ENCODE peak calls at places on chromosome 4, in five cellular contexts. One of them, this sample, is unnamed.

GRCh38 chr4:178664636-178665035 is 1222.4 kb upstream of the AGA start:
- DNase-seq in A549: no peak
- DNase-seq in heart left ventricle: no peak
- DNase-seq in AG10803: no peak
- DNase-seq in neural progenitor cell: no peak
- DNase-seq in this sample: no peak

GRCh38 chr4:16217300-16218051 is 8.8 kb downstream of the TAPT1 start:
- DNase-seq in AG10803: no peak
- DNase-seq in heart left ventricle: no peak
- DNase-seq in neural progenitor cell: no peak
- DNase-seq in A549: no peak
- DNase-seq in this sample: no peak

GRCh38 chr4:7778524-7779193 is 161.0 kb downstream of the AFAP1 start:
- DNase-seq in heart left ventricle: peak
- DNase-seq in A549: no peak
- DNase-seq in AG10803: no peak
- DNase-seq in neural progenitor cell: no peak
- DNase-seq in this sample: no peak

GRCh38 chr4:48752256-48752655 is 27.8 kb downstream of the FRYL start:
- DNase-seq in A549: no peak
- DNase-seq in heart left ventricle: no peak
- DNase-seq in AG10803: no peak
- DNase-seq in neural progenitor cell: no peak
- DNase-seq in this sample: no peak

GRCh38 chr4:78065514-78066192 is 8.5 kb downstream of the FRAS1 start:
- DNase-seq in heart left ventricle: no peak
- DNase-seq in AG10803: no peak
- DNase-seq in neural progenitor cell: no peak
- DNase-seq in A549: no peak
- DNase-seq in this sample: no peak

GRCh38 chr4:46016306-46016705 is 107.5 kb downstream of the GABRG1 start:
- DNase-seq in neural progenitor cell: peak
- DNase-seq in heart left ventricle: no peak
- DNase-seq in AG10803: no peak
- DNase-seq in A549: no peak
- DNase-seq in this sample: no peak

GRCh38 chr4:17111436-17111835 is 213.0 kb upstream of the LDB2 start:
- DNase-seq in neural progenitor cell: no peak
- DNase-seq in heart left ventricle: no peak
- DNase-seq in A549: no peak
- DNase-seq in AG10803: peak
- DNase-seq in this sample: no peak

GRCh38 chr4:2858451-2859217 is 15.0 kb downstream of the ADD1 start:
- DNase-seq in heart left ventricle: peak
- DNase-seq in AG10803: peak
- DNase-seq in neural progenitor cell: no peak
- DNase-seq in A549: no peak
- DNase-seq in this sample: peak

GRCh38 chr4:162115323-162115722 is 48.5 kb downstream of the FSTL5 start:
- DNase-seq in A549: no peak
- DNase-seq in AG10803: no peak
- DNase-seq in neural progenitor cell: no peak
- DNase-seq in heart left ventricle: no peak
- DNase-seq in this sample: no peak

GRCh38 chr4:144338148-144338547 is 197.6 kb upstream of the GYPA start:
- DNase-seq in A549: no peak
- DNase-seq in AG10803: no peak
- DNase-seq in neural progenitor cell: no peak
- DNase-seq in heart left ventricle: no peak
- DNase-seq in this sample: peak

GRCh38 chr4:36255575-36255974 is 11.3 kb upstream of the ARAP2 start:
- DNase-seq in neural progenitor cell: no peak
- DNase-seq in AG10803: no peak
- DNase-seq in heart left ventricle: no peak
- DNase-seq in A549: no peak
- DNase-seq in this sample: no peak

DNA sequence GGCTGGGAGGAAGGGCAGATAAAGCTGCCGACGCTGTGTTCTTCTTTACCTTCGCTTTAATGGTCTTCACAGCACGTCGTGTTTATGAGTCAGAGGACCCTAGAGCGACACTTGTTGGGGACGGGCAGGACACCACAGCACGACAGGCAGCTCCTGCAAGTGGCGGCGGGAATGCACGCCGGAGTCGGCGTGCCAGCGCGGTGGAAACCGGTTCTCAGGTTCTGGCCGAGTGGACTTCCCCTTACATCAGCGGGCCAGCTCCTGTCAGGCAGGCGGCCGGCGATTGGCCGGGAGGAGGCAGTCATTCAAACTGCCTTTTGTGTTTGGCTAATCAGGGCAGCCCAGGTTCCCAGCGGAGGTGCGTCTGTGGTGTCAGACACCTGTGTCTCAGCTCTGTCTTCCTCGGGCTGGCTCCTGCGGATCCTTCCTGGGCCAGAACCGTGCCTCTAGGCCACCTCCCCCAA is 150.9 kb downstream of the SHROOM3 start:
- DNase-seq in AG10803: no peak
- DNase-seq in heart left ventricle: peak
- DNase-seq in A549: peak
- DNase-seq in neural progenitor cell: peak
- DNase-seq in this sample: peak
- TF ChIP-seq CTCF in AG10803: peak
- TF ChIP-seq CTCF in heart left ventricle: peak
- TF ChIP-seq CTCF in A549: no peak
- TF ChIP-seq CTCF in neural progenitor cell: peak
- TF ChIP-seq CTCF in this sample: no peak

DNA sequence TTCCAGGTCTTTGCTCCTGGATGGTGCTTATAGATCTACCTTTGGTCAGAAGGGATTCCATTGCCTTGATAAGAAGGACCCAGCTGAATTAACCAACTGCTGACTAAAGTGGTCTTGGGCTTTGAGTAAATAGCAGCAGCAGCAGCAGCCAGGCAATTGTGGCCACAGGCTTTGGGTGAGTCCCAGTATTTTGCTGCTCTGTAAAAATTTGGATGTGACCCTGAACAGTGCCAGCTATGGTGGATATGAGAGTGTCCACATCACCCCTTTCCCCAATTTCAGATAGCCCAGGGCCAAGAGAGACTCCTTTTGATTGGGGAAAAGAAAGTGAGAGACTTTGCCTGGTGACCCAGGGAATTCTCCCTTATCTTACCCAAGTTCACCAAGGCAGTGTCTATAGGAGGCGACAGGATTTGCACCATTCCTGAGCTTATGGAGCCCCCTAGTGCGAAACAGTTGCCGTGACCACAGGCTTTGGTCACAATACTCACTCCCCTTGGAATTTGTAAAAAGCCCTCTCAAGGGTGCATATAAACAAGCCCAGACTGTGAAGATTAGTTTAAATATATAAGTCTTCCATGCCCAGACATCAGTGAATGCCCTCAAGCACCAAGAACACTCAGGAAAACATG is 518.0 kb downstream of the TMA16 start:
- DNase-seq in heart left ventricle: no peak
- DNase-seq in AG10803: no peak
- DNase-seq in A549: no peak
- DNase-seq in neural progenitor cell: peak
- DNase-seq in this sample: peak
- H3K4me3 ChIP-seq in heart left ventricle: no peak
- H3K4me3 ChIP-seq in AG10803: no peak
- H3K4me3 ChIP-seq in A549: no peak
- H3K4me3 ChIP-seq in neural progenitor cell: no peak
- H3K4me3 ChIP-seq in this sample: no peak

GRCh38 chr4:88597970-88598369 is 5.7 kb downstream of the HERC3 start:
- DNase-seq in AG10803: no peak
- DNase-seq in neural progenitor cell: peak
- DNase-seq in heart left ventricle: no peak
- DNase-seq in A549: no peak
- DNase-seq in this sample: no peak

GRCh38 chr4:88587285-88587684 is 5.0 kb upstream of the HERC3 start:
- DNase-seq in A549: no peak
- DNase-seq in AG10803: no peak
- DNase-seq in heart left ventricle: no peak
- DNase-seq in neural progenitor cell: no peak
- DNase-seq in this sample: no peak

GRCh38 chr4:88592600-88593448 is 544 bp downstream of the HERC3 start:
- DNase-seq in heart left ventricle: peak
- DNase-seq in AG10803: peak
- DNase-seq in A549: peak
- DNase-seq in neural progenitor cell: peak
- DNase-seq in this sample: peak

GRCh38 chr4:88591787-88592599 is at the start of gene HERC3:
- DNase-seq in heart left ventricle: peak
- DNase-seq in AG10803: peak
- DNase-seq in neural progenitor cell: peak
- DNase-seq in A549: peak
- DNase-seq in this sample: peak
- TF ChIP-seq CTCF in heart left ventricle: no peak
- TF ChIP-seq CTCF in AG10803: peak
- TF ChIP-seq CTCF in neural progenitor cell: peak
- TF ChIP-seq CTCF in A549: no peak
- TF ChIP-seq CTCF in this sample: no peak

GRCh38 chr4:1021386-1022050 is 10.1 kb downstream of the FGFRL1 start:
- DNase-seq in A549: no peak
- DNase-seq in neural progenitor cell: no peak
- DNase-seq in AG10803: no peak
- DNase-seq in heart left ventricle: no peak
- DNase-seq in this sample: no peak
- H3K4me3 ChIP-seq in A549: no peak
- H3K4me3 ChIP-seq in neural progenitor cell: no peak
- H3K4me3 ChIP-seq in AG10803: no peak
- H3K4me3 ChIP-seq in heart left ventricle: no peak
- H3K4me3 ChIP-seq in this sample: no peak

GRCh38 chr4:189828298-189828697 is 112.4 kb upstream of the FRG1 start:
- DNase-seq in neural progenitor cell: no peak
- DNase-seq in A549: no peak
- DNase-seq in heart left ventricle: no peak
- DNase-seq in AG10803: no peak
- DNase-seq in this sample: no peak

GRCh38 chr4:189837462-189837861 is 103.2 kb upstream of the FRG1 start:
- DNase-seq in AG10803: no peak
- DNase-seq in heart left ventricle: no peak
- DNase-seq in neural progenitor cell: no peak
- DNase-seq in A549: no peak
- DNase-seq in this sample: no peak

GRCh38 chr4:189835505-189835904 is 105.2 kb upstream of the FRG1 start:
- DNase-seq in AG10803: no peak
- DNase-seq in heart left ventricle: no peak
- DNase-seq in A549: no peak
- DNase-seq in neural progenitor cell: no peak
- DNase-seq in this sample: no peak

GRCh38 chr4:189834586-189834985 is 106.1 kb upstream of the FRG1 start:
- DNase-seq in A549: no peak
- DNase-seq in AG10803: no peak
- DNase-seq in neural progenitor cell: no peak
- DNase-seq in heart left ventricle: peak
- DNase-seq in this sample: no peak

GRCh38 chr4:189832528-189832927 is 108.1 kb upstream of the FRG1 start:
- DNase-seq in A549: no peak
- DNase-seq in AG10803: no peak
- DNase-seq in heart left ventricle: no peak
- DNase-seq in neural progenitor cell: no peak
- DNase-seq in this sample: no peak
- TF ChIP-seq CTCF in A549: no peak
- TF ChIP-seq CTCF in AG10803: no peak
- TF ChIP-seq CTCF in heart left ventricle: no peak
- TF ChIP-seq CTCF in neural progenitor cell: no peak
- TF ChIP-seq CTCF in this sample: no peak

GRCh38 chr4:38672247-38673071 is 8.5 kb downstream of the KLF3 start:
- DNase-seq in AG10803: no peak
- DNase-seq in heart left ventricle: peak
- DNase-seq in neural progenitor cell: peak
- DNase-seq in A549: no peak
- DNase-seq in this sample: no peak
- H3K4me3 ChIP-seq in AG10803: peak
- H3K4me3 ChIP-seq in heart left ventricle: peak
- H3K4me3 ChIP-seq in neural progenitor cell: peak
- H3K4me3 ChIP-seq in A549: peak
- H3K4me3 ChIP-seq in this sample: no peak

GRCh38 chr4:118264096-118264495 is 88.7 kb downstream of the PRSS12 start:
- DNase-seq in heart left ventricle: no peak
- DNase-seq in AG10803: no peak
- DNase-seq in A549: no peak
- DNase-seq in neural progenitor cell: no peak
- DNase-seq in this sample: no peak
- TF ChIP-seq CTCF in heart left ventricle: no peak
- TF ChIP-seq CTCF in AG10803: no peak
- TF ChIP-seq CTCF in A549: no peak
- TF ChIP-seq CTCF in neural progenitor cell: no peak
- TF ChIP-seq CTCF in this sample: no peak

GRCh38 chr4:40192286-40193017 is 4.4 kb upstream of the RHOH start:
- DNase-seq in A549: no peak
- DNase-seq in neural progenitor cell: no peak
- DNase-seq in AG10803: no peak
- DNase-seq in heart left ventricle: no peak
- DNase-seq in this sample: no peak
- H3K4me3 ChIP-seq in A549: no peak
- H3K4me3 ChIP-seq in neural progenitor cell: no peak
- H3K4me3 ChIP-seq in AG10803: no peak
- H3K4me3 ChIP-seq in heart left ventricle: no peak
- H3K4me3 ChIP-seq in this sample: no peak

GRCh38 chr4:23775694-23776093 is 114.2 kb downstream of the PPARGC1A start:
- DNase-seq in A549: no peak
- DNase-seq in AG10803: no peak
- DNase-seq in neural progenitor cell: no peak
- DNase-seq in heart left ventricle: no peak
- DNase-seq in this sample: no peak
- TF ChIP-seq CTCF in A549: no peak
- TF ChIP-seq CTCF in AG10803: no peak
- TF ChIP-seq CTCF in neural progenitor cell: no peak
- TF ChIP-seq CTCF in heart left ventricle: no peak
- TF ChIP-seq CTCF in this sample: no peak

This sample was measured in fibroblast of pulmonary artery.